ENCODE peak calls at places on chromosomes 12 and 14, in ten cellular contexts. E is epithelial cell of esophagus, G is fibroblast of pulmonary artery, Z is fibroblast of lung, V is uterus, B is cardiac muscle cell, Y is transverse colon, H is upper lobe of right lung, U is PC-9, N is MM.1S. R is an unnamed sample.
A peak's percentile ranks its signal among the peaks of the same experiment; 100 is the strongest.

GRCh38 chr12:12024958-12025682 is 45.6 kb upstream of the BCL2L14 start:
- DNase-seq in H (no peak), Z (no peak), U (no peak), N (peak; percentile 89), G (no peak), V (no peak), B (no peak), Y (peak; percentile 74), E (peak; percentile 14), R (peak; percentile 94)

GRCh38 chr14:66066991-66067788 is 419.0 kb upstream of the CCDC196 start:
- DNase-seq in Z (peak; percentile 20), H (no peak), G (peak; percentile 63), Y (no peak), E (no peak), B (peak; percentile 67), U (no peak), N (no peak), V (no peak), R (no peak)

GRCh38 chr14:92954933-92955332 is 32.0 kb downstream of the CHGA start:
- DNase-seq in G (no peak), Z (no peak), U (no peak), Y (no peak), H (no peak), E (no peak), N (no peak), B (no peak), V (no peak), R (no peak)

GRCh38 chr14:23657959-23658470 is 21.9 kb downstream of the DHRS2 start:
- DNase-seq in H (no peak), Y (no peak), U (no peak), E (no peak), G (no peak), Z (no peak), V (no peak), N (no peak), B (no peak), R (no peak)

GRCh38 chr12:46946137-46946536 is 120.3 kb upstream of the SLC38A4 start:
- DNase-seq in G (no peak), E (peak; percentile 91), B (no peak), V (no peak), U (no peak), H (no peak), Z (peak; percentile 63), N (no peak), Y (no peak), R (no peak)

GRCh38 chr14:52068741-52069616 is at the start of gene NID2:
- DNase-seq in Z (peak; percentile 88), E (peak; percentile 51), V (peak; percentile 93), G (peak; percentile 96), Y (peak; percentile 82), U (no peak), H (peak; percentile 71), B (peak; percentile 98), N (no peak), R (peak; percentile 31)

GRCh38 chr14:105168496-105168978 is at the start of gene JAG2:
- DNase-seq in E (peak; percentile 87), G (peak; percentile 34), V (no peak), U (peak; percentile 52), Y (peak; percentile 57), N (peak; percentile 26), B (peak; percentile 24), H (peak; percentile 83), Z (peak; percentile 32), R (peak; percentile 52)

GRCh38 chr12:52884526-52885293 is 20.2 kb downstream of the KRT8 start:
- DNase-seq in H (peak; percentile 90), Z (peak; percentile 33), E (peak; percentile 55), U (peak; percentile 76), N (peak; percentile 45), G (peak; percentile 64), B (peak; percentile 69), Y (peak; percentile 87), V (peak; percentile 72), R (peak; percentile 63)

GRCh38 chr12:46430340-46430948 is 57.9 kb upstream of the SLC38A2 start:
- DNase-seq in B (peak; percentile 80), Z (peak; percentile 90), V (no peak), H (no peak), U (peak; percentile 28), Y (no peak), E (peak; percentile 95), G (peak; percentile 92), N (no peak), R (peak; percentile 43)

GRCh38 chr12:95051241-95051640 is 22.2 kb downstream of the NR2C1 start:
- DNase-seq in H (no peak), N (no peak), E (no peak), U (no peak), V (no peak), Z (peak; percentile 57), G (no peak), B (no peak), Y (no peak), R (no peak)

GRCh38 chr12:24898185-24898584 is 50.7 kb downstream of the BCAT1 start:
- DNase-seq in U (no peak), Z (no peak), G (peak; percentile 81), B (peak; percentile 66), V (no peak), H (no peak), N (no peak), E (no peak), Y (no peak), R (no peak)

GRCh38 chr14:100547633-100548294 is 39.5 kb downstream of the BEGAIN start:
- DNase-seq in H (peak; percentile 84), Z (peak; percentile 30), V (peak; percentile 79), G (peak; percentile 50), N (no peak), E (no peak), Y (peak; percentile 82), B (peak; percentile 42), U (peak; percentile 8), R (peak; percentile 33)

GRCh38 chr14:31297701-31298344 is 90.2 kb upstream of the HECTD1 start:
- DNase-seq in E (peak; percentile 43), B (peak; percentile 7), Y (no peak), G (peak; percentile 22), Z (peak; percentile 52), V (no peak), U (no peak), H (no peak), N (peak; percentile 6), R (peak; percentile 40)

GRCh38 chr14:31300883-31301282 is 93.3 kb upstream of the HECTD1 start:
- DNase-seq in Y (no peak), B (no peak), Z (no peak), E (no peak), U (no peak), G (no peak), H (no peak), V (no peak), N (no peak), R (no peak)

GRCh38 chr14:31297112-31297511 is 89.5 kb upstream of the HECTD1 start:
- DNase-seq in N (no peak), V (no peak), Z (no peak), E (no peak), G (no peak), U (no peak), H (no peak), B (no peak), Y (no peak), R (no peak)

GRCh38 chr14:31303654-31304053 is 96.1 kb upstream of the HECTD1 start:
- DNase-seq in Z (no peak), B (no peak), N (no peak), G (no peak), E (no peak), H (no peak), U (no peak), V (no peak), Y (no peak), R (no peak)

GRCh38 chr14:31300296-31300695 is 92.7 kb upstream of the HECTD1 start:
- DNase-seq in Z (no peak), E (no peak), H (no peak), Y (no peak), B (no peak), U (no peak), N (no peak), V (no peak), G (no peak), R (no peak)
- TF ChIP-seq CTCF in Z (no peak), E (no peak), H (no peak), Y (no peak), B (peak; percentile 14), U (no peak), N (no peak), V (no peak), G (peak; percentile 13), R (no peak)

DNA sequence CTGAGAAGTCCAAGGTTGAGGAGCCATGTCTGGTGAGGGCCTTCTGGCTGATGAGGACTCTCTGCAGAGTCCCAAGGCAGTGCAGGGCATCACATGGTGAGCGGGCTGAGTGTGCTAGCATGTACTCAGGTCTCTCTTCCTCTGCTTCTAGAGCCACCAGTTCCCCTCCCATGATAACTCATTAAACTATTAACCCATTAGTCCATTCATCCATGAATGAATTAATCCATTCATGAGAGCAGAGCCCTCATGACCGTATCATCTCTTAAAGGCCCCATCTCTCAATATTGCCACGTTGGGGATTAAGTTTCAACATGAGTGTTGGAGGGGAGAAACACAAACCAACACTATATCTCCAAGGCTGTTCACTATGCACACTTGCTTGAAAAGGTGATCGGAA is 83.7 kb downstream of the TMEM30B start:
- DNase-seq in N (no peak), H (no peak), U (no peak), E (no peak), V (no peak), Y (no peak), G (no peak), B (no peak), Z (no peak), R (no peak)
- H3K4me3 ChIP-seq in N (no peak overlapping the region), H (no peak overlapping the region), U (no peak overlapping the region), E (no peak overlapping the region), V (no peak overlapping the region), Y (no peak overlapping the region), G (no peak overlapping the region), B (no peak overlapping the region), Z (no peak overlapping the region), R (no peak overlapping the region)

DNA sequence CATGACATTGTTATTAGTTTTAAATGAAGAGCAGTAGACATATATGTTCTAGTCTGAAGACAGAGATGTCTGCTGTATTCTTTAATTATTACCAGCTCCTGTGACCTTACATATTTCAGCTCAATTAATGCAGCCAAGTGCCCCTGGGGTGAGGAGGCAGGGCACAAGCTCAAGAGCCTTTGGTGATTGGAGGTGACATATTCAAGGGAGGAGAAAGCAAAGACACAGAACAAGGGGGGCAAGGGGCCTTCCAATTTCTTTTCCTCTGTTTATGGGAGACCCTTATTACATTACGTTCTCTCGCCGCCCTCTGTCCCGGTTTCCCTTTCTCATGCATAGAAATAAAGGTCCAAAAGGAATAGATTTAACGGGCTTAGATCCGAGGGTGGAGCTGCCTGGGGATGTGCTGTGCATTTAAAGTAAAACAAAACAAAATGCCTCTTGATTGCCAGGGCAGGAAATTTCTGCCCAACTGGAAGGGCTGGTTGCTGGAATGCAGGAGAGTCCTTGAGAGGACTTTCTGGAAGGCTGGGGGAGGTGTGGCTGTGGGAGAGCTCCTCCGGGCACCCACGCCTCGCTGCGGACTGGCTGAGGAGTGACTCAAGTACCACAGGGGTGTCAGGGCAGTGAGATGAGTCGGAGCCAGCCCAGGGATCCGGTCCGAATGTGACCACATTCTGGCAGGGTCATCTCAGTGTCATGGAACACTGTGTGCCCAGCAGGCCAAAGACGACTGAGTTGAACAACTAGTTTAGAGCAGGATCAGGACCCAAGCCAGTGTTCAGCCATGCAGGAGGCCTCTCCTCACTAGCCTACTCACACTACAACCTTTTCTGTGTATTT is 32.1 kb upstream of the GSG1 start:
- DNase-seq in H (peak; percentile 93), B (peak; percentile 86), Z (peak; percentile 88), N (no peak), V (peak; percentile 49), E (peak; percentile 98), U (peak; percentile 99), Y (no peak), G (peak; percentile 71), R (no peak)
- TF ChIP-seq CTCF in H (peak; percentile 53), B (peak; percentile 25), Z (no peak), N (no peak), V (no peak), E (peak; percentile 60), U (peak; percentile 32), Y (no peak), G (no peak), R (no peak)

GRCh38 chr14:99231850-99232401 is 40.1 kb downstream of the BCL11B start:
- DNase-seq in Z (peak; percentile 24), E (no peak), H (no peak), G (no peak), N (no peak), B (no peak), U (no peak), V (no peak), Y (no peak), R (no peak)
- H3K4me3 ChIP-seq in Z (no peak overlapping the region), E (no peak overlapping the region), H (no peak overlapping the region), G (no peak overlapping the region), N (no peak overlapping the region), B (peak overlapping the region; percentile 31), U (no peak overlapping the region), V (no peak overlapping the region), Y (no peak overlapping the region), R (no peak overlapping the region)

R was measured in GM12865.